ENCODE peak calls at places on chromosomes 6 and 20, in ten cellular contexts. G is WTC11, U is progenitor cell of endocrine pancreas, S is transverse colon, K is right cardiac atrium, T is RWPE1, H is A673, C is T-cell, N is A549, F is iPS-NIHi11. W is an unnamed sample.
A peak's percentile ranks its signal among the peaks of the same experiment; 100 is the strongest.

GRCh38 chr6:41642090-41642959 is 4.1 kb downstream of the MDFI start:
- DNase-seq in C (no peak), T (no peak), U (no peak), H (no peak), G (no peak), S (no peak), K (no peak), N (no peak), F (no peak), W (no peak)

GRCh38 chr6:24753545-24753944 is 21.2 kb upstream of the GMNN start:
- DNase-seq in G (no peak), S (no peak), C (no peak), F (no peak), U (no peak), T (no peak), H (no peak), N (no peak), K (no peak), W (no peak)

GRCh38 chr20:4041748-4042411 is 26.5 kb upstream of the RNF24 start:
- DNase-seq in H (no peak), F (peak; percentile 55), T (peak; percentile 98), C (no peak), G (no peak), U (no peak), S (peak; percentile 90), N (peak; percentile 81), K (peak; percentile 59), W (no peak)

GRCh38 chr6:147497472-147497871 is 11.0 kb upstream of the SAMD5 start:
- DNase-seq in F (no peak), U (no peak), H (no peak), T (no peak), K (no peak), C (no peak), S (no peak), N (no peak), G (no peak), W (no peak)

GRCh38 chr6:119249319-119249718 is 100.2 kb downstream of the MAN1A1 start:
- DNase-seq in T (no peak), S (no peak), N (no peak), G (no peak), K (no peak), C (no peak), F (no peak), H (no peak), U (no peak), W (no peak)

GRCh38 chr6:37936909-37937308 is 117.4 kb downstream of the ZFAND3 start:
- DNase-seq in K (no peak), U (no peak), H (peak; percentile 37), C (no peak), F (no peak), T (no peak), S (no peak), N (no peak), G (no peak), W (no peak)

GRCh38 chr20:17635846-17636245 is 46.2 kb downstream of the RRBP1 start:
- DNase-seq in F (no peak), S (no peak), U (no peak), N (no peak), H (no peak), T (no peak), G (no peak), C (no peak), K (no peak), W (no peak)

GRCh38 chr6:148693882-148694484 is 52.8 kb upstream of the UST start:
- DNase-seq in F (no peak), N (no peak), H (no peak), T (no peak), S (no peak), K (no peak), U (no peak), C (no peak), G (no peak), W (no peak)

GRCh38 chr6:34901930-34902329 is 12.9 kb downstream of the ANKS1A start:
- DNase-seq in U (no peak), C (no peak), S (no peak), K (no peak), G (no peak), F (no peak), T (no peak), N (no peak), H (no peak), W (no peak)

GRCh38 chr6:89817481-89817880 is 2.1 kb downstream of the MDN1 start:
- DNase-seq in U (no peak), G (no peak), C (no peak), F (peak; percentile 42), N (no peak), S (no peak), T (no peak), K (no peak), H (no peak), W (no peak)

GRCh38 chr6:53038148-53038547 is 27.1 kb upstream of the FBXO9 start:
- DNase-seq in T (no peak), U (no peak), N (no peak), F (no peak), C (no peak), G (no peak), K (no peak), S (no peak), H (no peak), W (no peak)

GRCh38 chr6:97025088-97025487 is 100.6 kb downstream of the KLHL32 start:
- DNase-seq in S (no peak), U (no peak), K (no peak), T (no peak), G (no peak), F (no peak), H (no peak), N (no peak), C (no peak), W (no peak)

GRCh38 chr20:10667077-10667401 is 6.8 kb downstream of the JAG1 start:
- DNase-seq in K (peak; percentile 68), H (peak; percentile 79), T (peak; percentile 35), F (no peak), G (no peak), N (no peak), S (no peak), C (no peak), U (no peak), W (no peak)

GRCh38 chr6:108565091-108565766 is 4.5 kb downstream of the FOXO3 start:
- DNase-seq in K (no peak), N (no peak), F (no peak), G (no peak), T (no peak), H (no peak), C (no peak), S (no peak), U (no peak), W (no peak)

GRCh38 chr6:26331809-26332226 is 33.2 kb upstream of the BTN3A2 start:
- DNase-seq in G (no peak), H (no peak), K (no peak), N (no peak), F (no peak), U (no peak), T (no peak), S (no peak), C (no peak), W (no peak)

GRCh38 chr6:93391982-93392381 is 27.4 kb downstream of the EPHA7 start:
- DNase-seq in H (peak; percentile 9), N (no peak), U (no peak), F (no peak), T (no peak), K (no peak), C (no peak), S (no peak), G (no peak), W (no peak)

GRCh38 chr6:106895703-106896040 is 78.9 kb downstream of the CD24 start:
- DNase-seq in U (no peak), C (no peak), T (no peak), N (no peak), F (no peak), H (no peak), G (no peak), S (no peak), K (no peak), W (no peak)

GRCh38 chr6:42345696-42346416 is 105.9 kb downstream of the TRERF1 start:
- DNase-seq in G (no peak), C (no peak), K (no peak), H (no peak), U (no peak), T (no peak), S (no peak), N (no peak), F (no peak), W (no peak)

GRCh38 chr6:47520282-47520681 is 42.7 kb downstream of the CD2AP start:
- DNase-seq in K (no peak), C (no peak), F (no peak), T (no peak), U (no peak), H (no peak), G (peak; percentile 23), N (no peak), S (peak; percentile 71), W (no peak)

GRCh38 chr6:162887981-162888689 is 160.4 kb downstream of the PACRG start:
- DNase-seq in N (no peak), T (no peak), G (no peak), K (no peak), C (no peak), S (peak; percentile 70), H (no peak), F (no peak), U (no peak), W (no peak)

GRCh38 chr20:59013959-59014608 is 5.1 kb upstream of the TUBB1 start:
- DNase-seq in H (no peak), N (no peak), S (no peak), C (no peak), T (no peak), U (no peak), G (no peak), F (no peak), K (no peak), W (no peak)

GRCh38 chr6:107618672-107619071 is 128.8 kb downstream of the SOBP start:
- DNase-seq in G (no peak), T (no peak), K (no peak), N (no peak), U (no peak), C (peak; percentile 47), H (no peak), S (peak; percentile 20), F (no peak), W (no peak)

GRCh38 chr6:54102239-54102638 is 9.0 kb upstream of the MLIP start:
- DNase-seq in H (no peak), U (no peak), F (no peak), G (no peak), T (no peak), C (no peak), N (no peak), S (no peak), K (no peak), W (no peak)

GRCh38 chr6:163179721-163180120 is 234.8 kb upstream of the QKI start:
- DNase-seq in K (no peak), T (no peak), G (no peak), F (no peak), U (no peak), N (no peak), C (no peak), H (no peak), S (no peak), W (no peak)

GRCh38 chr6:6925391-6926164 is 182.2 kb upstream of the RREB1 start:
- DNase-seq in K (no peak), N (no peak), S (no peak), F (no peak), C (no peak), U (no peak), G (no peak), H (no peak), T (peak; percentile 20), W (no peak)

GRCh38 chr20:45085867-45086266 is 15.1 kb downstream of the KCNS1 start:
- DNase-seq in H (no peak), C (no peak), G (no peak), N (no peak), S (no peak), T (no peak), U (no peak), K (no peak), F (no peak), W (peak; percentile 29)

GRCh38 chr20:46111028-46111835 is 6.9 kb upstream of the CD40 start:
- DNase-seq in C (no peak), G (no peak), U (no peak), F (no peak), K (peak; percentile 28), N (no peak), T (no peak), S (peak; percentile 36), H (no peak), W (no peak)

W was measured in SK-MEL-5.